ENCODE peak calls at places on chromosomes 12 and 14, in four cellular contexts. L is effector memory CD4-positive, alpha-beta T cell; H is right lobe of liver; E is tibial artery. W is an unnamed sample.

GRCh38 chr14:100666403-100666802 is 60.3 kb upstream of the DLK1 start:
- DNase-seq in E (no peak), H (no peak), L (no peak), W (no peak)

GRCh38 chr12:130780880-130781575 is 58.0 kb downstream of the STX2 start:
- DNase-seq in H (no peak), E (no peak), L (no peak), W (no peak)

GRCh38 chr14:55245657-55246268 is 25.5 kb upstream of the FBXO34 start:
- DNase-seq in L (no peak), E (no peak), H (no peak), W (no peak)

GRCh38 chr12:92702754-92703679 is at the start of gene PLEKHG7:
- DNase-seq in E (no peak), L (no peak), H (no peak), W (no peak)

GRCh38 chr14:99479160-99479902 is 1.3 kb downstream of the SETD3 start:
- DNase-seq in E (no peak), L (no peak), H (no peak), W (no peak)

GRCh38 chr14:92565040-92565717 is 51.6 kb downstream of the RIN3 start:
- DNase-seq in E (no peak), H (no peak), L (no peak), W (no peak)

GRCh38 chr14:99755629-99756603 is 37.3 kb upstream of the EML1 start:
- DNase-seq in E (peak), L (no peak), H (peak), W (no peak)

GRCh38 chr12:30622509-30622908 is 73.2 kb downstream of the IPO8 start:
- DNase-seq in L (no peak), H (no peak), E (no peak), W (no peak)

GRCh38 chr12:77049767-77050353 is 15.5 kb downstream of the E2F7 start:
- DNase-seq in L (no peak), H (no peak), E (no peak), W (peak)

GRCh38 chr14:28676481-28676880 is 90.1 kb upstream of the FOXG1 start:
- DNase-seq in L (no peak), H (no peak), E (no peak), W (no peak)

GRCh38 chr12:9745191-9745590 is 12.3 kb upstream of the CLECL1 start:
- DNase-seq in H (no peak), L (no peak), E (no peak), W (no peak)

GRCh38 chr14:61493239-61493638 is 171.9 kb downstream of the PRKCH start:
- DNase-seq in E (no peak), L (no peak), H (no peak), W (no peak)

GRCh38 chr12:52172956-52173355 is 18.9 kb downstream of the KRT80 start:
- DNase-seq in H (no peak), E (no peak), L (no peak), W (no peak)

GRCh38 chr14:33714527-33715222 is 236.2 kb downstream of the EGLN3 start:
- DNase-seq in E (no peak), H (no peak), L (no peak), W (no peak)

GRCh38 chr14:22221508-22221907 is 367.5 kb downstream of the DAD1 start:
- DNase-seq in L (no peak), H (no peak), E (no peak), W (no peak)

GRCh38 chr14:21384494-21384851 is 654 bp upstream of the SUPT16H start:
- DNase-seq in H (peak), E (no peak), L (no peak), W (no peak)

GRCh38 chr12:42916143-42916542 is 326.6 kb upstream of the PRICKLE1 start:
- DNase-seq in H (no peak), E (no peak), L (no peak), W (no peak)

GRCh38 chr14:75453817-75454434 is 26.1 kb downstream of the JDP2 start:
- DNase-seq in H (no peak), E (no peak), L (no peak), W (no peak)
- H3K4me3 ChIP-seq in H (no peak), E (no peak), L (no peak), W (no peak)

GRCh38 chr14:73717247-73717646 is 3.1 kb upstream of the PNMA1 start:
- DNase-seq in L (no peak), H (no peak), E (no peak), W (no peak)

GRCh38 chr14:73719791-73720190 is 5.6 kb upstream of the PNMA1 start:
- DNase-seq in L (no peak), H (peak), E (no peak), W (no peak)

GRCh38 chr14:73718742-73719251 is 4.6 kb upstream of the PNMA1 start:
- DNase-seq in H (no peak), E (no peak), L (no peak), W (no peak)

GRCh38 chr14:73719361-73719760 is 5.2 kb upstream of the PNMA1 start:
- DNase-seq in H (no peak), L (no peak), E (no peak), W (no peak)

DNA sequence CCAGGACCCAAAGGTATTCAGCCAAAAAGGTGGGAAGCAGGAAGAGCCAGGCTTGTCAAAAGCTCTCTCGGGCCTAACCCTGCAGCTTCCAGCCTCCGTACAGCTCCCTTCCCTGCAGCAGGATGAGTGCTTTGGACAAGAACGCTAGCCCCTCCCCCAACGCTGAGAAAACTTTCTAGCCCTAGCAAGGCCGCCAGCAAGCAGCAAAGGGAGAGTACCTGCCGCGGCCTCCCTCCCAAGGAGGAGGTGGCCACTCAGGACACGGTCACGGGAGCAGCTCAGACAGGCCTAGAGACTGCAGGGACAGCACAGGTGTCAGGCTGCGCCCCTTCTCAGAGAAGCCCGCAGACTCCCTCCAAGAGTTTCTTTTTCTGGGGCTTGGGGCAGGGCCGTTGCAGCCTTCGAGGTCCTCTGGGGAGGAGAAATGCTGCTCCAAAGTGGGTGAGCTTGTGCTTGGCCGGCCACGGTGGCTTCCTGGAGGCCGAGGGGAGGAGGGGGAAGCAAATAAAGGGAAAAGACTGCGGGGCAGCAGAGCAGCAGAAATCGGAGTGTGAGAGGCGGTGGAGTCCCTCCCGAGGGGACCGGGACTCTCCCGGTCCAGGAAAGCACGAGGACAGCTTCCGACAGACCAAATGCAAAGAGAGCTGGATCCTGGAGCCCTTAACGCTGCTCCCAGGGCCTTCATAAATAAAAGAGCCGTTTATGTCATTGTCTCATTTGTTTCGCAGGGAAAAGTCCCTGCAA is 4.0 kb upstream of the PNMA1 start:
- DNase-seq in H (no peak), E (no peak), L (no peak), W (no peak)
- H3K4me3 ChIP-seq in H (no peak), E (peak), L (no peak), W (peak)

GRCh38 chr12:8698830-8699330 is 1.1 kb downstream of the RIMKLB start:
- DNase-seq in H (no peak), E (no peak), L (no peak), W (no peak)

GRCh38 chr12:8696402-8697100 is 1.2 kb upstream of the RIMKLB start:
- DNase-seq in E (no peak), L (no peak), H (no peak), W (no peak)

GRCh38 chr12:8697476-8698131 is at the start of gene RIMKLB:
- DNase-seq in H (peak), L (peak), E (peak), W (no peak)

GRCh38 chr12:8698132-8698829 is 490 bp downstream of the RIMKLB start:
- DNase-seq in H (peak), E (peak), L (no peak), W (no peak)

DNA sequence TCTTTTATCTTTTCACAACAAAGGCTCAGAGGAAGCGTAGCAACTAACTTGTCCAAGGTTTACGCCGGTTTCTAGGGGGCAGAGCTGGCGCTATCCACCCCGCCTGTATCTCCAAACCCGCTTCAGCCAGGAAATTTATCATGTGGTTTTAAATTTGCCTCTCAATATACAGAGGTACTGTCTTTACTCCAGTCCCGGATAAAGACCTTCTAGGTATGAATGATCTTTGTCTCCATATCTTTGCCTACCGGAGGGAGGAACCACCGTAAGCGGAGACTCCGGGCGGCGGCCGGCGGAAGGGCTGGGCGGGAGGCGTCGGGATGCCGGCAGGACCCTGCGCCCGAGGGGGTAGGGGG is 693 bp upstream of the RIMKLB start:
- DNase-seq in L (no peak), E (no peak), H (no peak), W (no peak)
- H3K4me3 ChIP-seq in L (peak), E (peak), H (peak), W (peak)

GRCh38 chr12:4421590-4422031 is 24.0 kb downstream of the FGF6 start:
- DNase-seq in L (no peak), E (no peak), H (no peak), W (peak)
- H3K4me3 ChIP-seq in L (no peak), E (no peak), H (no peak), W (no peak)

GRCh38 chr12:90543393-90543792 is 411.6 kb downstream of the CCER1 start:
- DNase-seq in E (no peak), H (no peak), L (no peak), W (no peak)
- H3K4me3 ChIP-seq in E (no peak), H (no peak), L (no peak), W (no peak)

W was measured in iPS DF 6.9.